ENCODE peak calls at places on chromosomes 3 and 15, in four cellular contexts. P, H, M and D are unnamed samples.

GRCh38 chr15:59996498-59997041 is 7.5 kb upstream of the FOXB1 start:
- DNase-seq in P (no peak), H (no peak), M (no peak), D (no peak)

GRCh38 chr3:87125116-87125515 is 102.0 kb upstream of the CHMP2B start:
- DNase-seq in P (no peak), H (no peak), M (no peak), D (no peak)

GRCh38 chr3:48569808-48570450 is 6.3 kb upstream of the UCN2 start:
- DNase-seq in P (no peak), H (no peak), M (no peak), D (no peak)

GRCh38 chr3:73580343-73580742 is 44.4 kb downstream of the PDZRN3 start:
- DNase-seq in P (peak), H (no peak), M (no peak), D (no peak)

GRCh38 chr15:73988075-73988969 is 3.8 kb downstream of the STOML1 start:
- DNase-seq in P (no peak), H (no peak), M (no peak), D (no peak)

GRCh38 chr3:73927203-73927570 is 302.4 kb upstream of the PDZRN3 start:
- DNase-seq in P (no peak), H (no peak), M (no peak), D (no peak)

GRCh38 chr3:131110087-131110486 is 83.4 kb downstream of the NEK11 start:
- DNase-seq in P (peak), H (no peak), M (no peak), D (no peak)

GRCh38 chr15:47983533-47983932 is 137.3 kb upstream of the SLC24A5 start:
- DNase-seq in P (no peak), H (no peak), M (no peak), D (no peak)

GRCh38 chr3:7875858-7876442 is 625.7 kb upstream of the LMCD1 start:
- DNase-seq in P (no peak), H (peak), M (no peak), D (no peak)

GRCh38 chr3:77348244-77348855 is 308.5 kb downstream of the ROBO2 start:
- DNase-seq in P (no peak), H (no peak), M (no peak), D (no peak)

GRCh38 chr3:141796436-141797166 is 33.4 kb downstream of the GRK7 start:
- DNase-seq in P (no peak), H (no peak), M (peak), D (no peak)

GRCh38 chr3:42701371-42702065 is 1.1 kb downstream of the HHATL start:
- DNase-seq in P (peak), H (no peak), M (peak), D (peak)

GRCh38 chr15:101393172-101393571 is 96.3 kb downstream of the PCSK6 start:
- DNase-seq in P (no peak), H (no peak), M (no peak), D (peak)

GRCh38 chr15:74489518-74490338 is 28.8 kb upstream of the UBL7 start:
- DNase-seq in P (peak), H (peak), M (peak), D (no peak)

GRCh38 chr3:143716731-143717130 is 131.5 kb downstream of the SLC9A9 start:
- DNase-seq in P (no peak), H (no peak), M (no peak), D (no peak)

GRCh38 chr3:99577160-99577559 is 61.2 kb upstream of the COL8A1 start:
- DNase-seq in P (no peak), H (no peak), M (no peak), D (no peak)

GRCh38 chr3:116342499-116342898 is 102.8 kb downstream of the LSAMP start:
- DNase-seq in P (no peak), H (no peak), M (no peak), D (no peak)

GRCh38 chr3:117526485-117527079 is 817.0 kb downstream of the TUSC7 start:
- DNase-seq in P (peak), H (peak), M (no peak), D (no peak)

GRCh38 chr15:92687183-92687582 is 31.6 kb upstream of the FAM174B start:
- DNase-seq in P (no peak), H (no peak), M (no peak), D (no peak)

GRCh38 chr3:124816206-124816605 is 71.0 kb downstream of the ITGB5 start:
- DNase-seq in P (no peak), H (no peak), M (no peak), D (no peak)

GRCh38 chr3:158106773-158107461 is 697 bp upstream of the SHOX2 start:
- DNase-seq in P (no peak), H (no peak), M (no peak), D (no peak)

GRCh38 chr3:94225176-94225742 is 162.4 kb downstream of the NSUN3 start:
- DNase-seq in P (no peak), H (no peak), M (no peak), D (no peak)

GRCh38 chr3:151044706-151045105 is 40.8 kb upstream of the MED12L start:
- DNase-seq in P (no peak), H (no peak), M (no peak), D (no peak)

GRCh38 chr15:101472033-101472432 is 17.5 kb downstream of the PCSK6 start:
- DNase-seq in P (no peak), H (no peak), M (no peak), D (no peak)

GRCh38 chr15:85411992-85412538 is 31.7 kb downstream of the AKAP13 start:
- DNase-seq in P (no peak), H (no peak), M (no peak), D (no peak)

GRCh38 chr15:20358066-20358780 is 183.4 kb downstream of the GOLGA6L6 start:
- DNase-seq in P (no peak), H (no peak), M (no peak), D (no peak)

GRCh38 chr15:97903560-97904195 is 56.8 kb upstream of the ARRDC4 start:
- DNase-seq in P (no peak), H (no peak), M (no peak), D (no peak)

GRCh38 chr3:47250309-47251060 is 32.1 kb downstream of the KIF9 start:
- DNase-seq in P (no peak), H (peak), M (no peak), D (peak)

GRCh38 chr3:136473716-136474326 is 223.7 kb downstream of the PCCB start:
- DNase-seq in P (no peak), H (no peak), M (no peak), D (no peak)

GRCh38 chr3:191499307-191500125 is 38.6 kb downstream of the PYDC2 start:
- DNase-seq in P (peak), H (no peak), M (no peak), D (no peak)

GRCh38 chr15:93312891-93313486 is 224.0 kb upstream of the RGMA start:
- DNase-seq in P (no peak), H (no peak), M (no peak), D (no peak)

GRCh38 chr15:89243691-89244511 is at the start of gene FANCI:
- DNase-seq in P (peak), H (peak), M (peak), D (peak)

GRCh38 chr15:79615754-79616153 is 183.6 kb downstream of the MINAR1 start:
- DNase-seq in P (no peak), H (no peak), M (no peak), D (no peak)

GRCh38 chr3:147046916-147047315 is 359.4 kb downstream of the ZIC4 start:
- DNase-seq in P (no peak), H (no peak), M (no peak), D (no peak)

GRCh38 chr3:122679467-122680291 is 960 bp upstream of the PARP14 start:
- DNase-seq in P (peak), H (no peak), M (no peak), D (peak)
- H3K27ac ChIP-seq in P (peak), H (peak), M (peak), D (peak)

DNA sequence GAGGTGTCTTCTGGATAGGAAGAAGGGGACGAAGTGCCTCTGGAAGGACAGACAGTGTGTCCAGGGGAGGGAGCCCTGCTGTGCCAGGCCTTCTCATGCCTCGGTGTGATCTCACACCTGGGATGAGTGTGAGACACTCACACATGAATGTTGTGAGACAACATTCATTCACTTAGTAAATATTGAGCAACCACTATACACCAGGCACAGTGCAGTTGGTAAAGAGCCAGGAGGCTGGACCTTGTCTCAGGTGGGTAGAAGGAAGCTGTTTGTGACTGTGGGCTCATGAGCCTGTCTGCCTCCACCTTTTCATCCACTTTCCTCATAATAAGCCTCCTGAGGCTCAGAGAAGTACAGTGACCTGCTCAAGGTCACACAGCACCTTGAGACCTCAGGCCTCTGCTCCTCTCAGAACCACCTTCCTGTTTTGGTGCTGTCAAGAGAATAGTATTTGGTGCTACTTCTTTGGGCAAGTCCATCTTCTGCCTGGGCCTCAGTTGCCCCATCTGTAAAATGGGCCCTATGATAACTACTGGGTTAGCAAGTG is 20.9 kb downstream of the SLC6A6 start:
- DNase-seq in P (no peak), H (no peak), M (no peak), D (no peak)
- H3K27ac ChIP-seq in P (no peak), H (no peak), M (peak), D (no peak)

GRCh38 chr15:67747949-67748348 is 77.4 kb upstream of the SKOR1 start:
- DNase-seq in P (no peak), H (no peak), M (no peak), D (no peak)

GRCh38 chr15:67744331-67745058 is 80.8 kb upstream of the SKOR1 start:
- DNase-seq in P (no peak), H (no peak), M (peak), D (no peak)

GRCh38 chr15:67746450-67746849 is 78.9 kb upstream of the SKOR1 start:
- DNase-seq in P (peak), H (no peak), M (peak), D (no peak)

GRCh38 chr15:67745059-67745993 is 80.0 kb upstream of the SKOR1 start:
- DNase-seq in P (peak), H (no peak), M (no peak), D (no peak)

DNA sequence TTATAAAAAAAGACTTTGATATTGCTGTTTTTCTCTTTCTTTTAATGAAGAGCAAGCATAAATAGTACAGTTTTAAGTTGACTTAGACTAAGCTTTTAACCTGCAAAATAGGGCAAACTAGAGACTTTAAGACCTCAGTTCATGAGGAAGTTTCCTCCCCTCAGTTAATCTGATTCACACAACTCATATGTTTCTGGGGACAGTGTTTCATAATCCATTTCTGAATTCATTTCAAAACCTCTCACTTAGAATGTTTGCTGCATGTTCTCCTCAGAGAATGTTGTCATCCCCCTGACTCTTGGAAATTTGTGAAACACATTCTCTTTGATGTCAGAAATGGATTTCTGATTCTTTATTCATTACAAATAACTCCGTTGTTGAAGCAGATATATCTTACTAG is 79.3 kb upstream of the SKOR1 start:
- DNase-seq in P (peak), H (no peak), M (no peak), D (no peak)
- H3K27ac ChIP-seq in P (no peak), H (no peak), M (no peak), D (no peak)

GRCh38 chr3:188156051-188156450 is 2.1 kb downstream of the LPP start:
- DNase-seq in P (no peak), H (no peak), M (no peak), D (no peak)
- H3K27ac ChIP-seq in P (peak), H (no peak), M (no peak), D (peak)

GRCh38 chr15:64635486-64635815 is 139.9 kb downstream of the RBPMS2 start:
- DNase-seq in P (peak), H (no peak), M (no peak), D (no peak)

GRCh38 chr15:64636541-64636940 is 138.8 kb downstream of the RBPMS2 start:
- DNase-seq in P (no peak), H (no peak), M (no peak), D (no peak)

GRCh38 chr15:64634576-64635485 is 140.6 kb downstream of the RBPMS2 start:
- DNase-seq in P (no peak), H (no peak), M (peak), D (no peak)

GRCh38 chr15:64637412-64637811 is 138.0 kb downstream of the RBPMS2 start:
- DNase-seq in P (no peak), H (no peak), M (no peak), D (no peak)

GRCh38 chr15:64636101-64636500 is 139.3 kb downstream of the RBPMS2 start:
- DNase-seq in P (no peak), H (no peak), M (no peak), D (no peak)
- H3K27ac ChIP-seq in P (no peak), H (no peak), M (no peak), D (no peak)